ENCODE peak calls at places on chromosomes 16 and 17, in five cellular contexts. R is NB4, B is epithelial cell of prostate, C is SW480, W is breast epithelium. P is an unnamed sample.

GRCh38 chr17:81091774-81092517 is 57.0 kb downstream of the BAIAP2 start:
- DNase-seq in R (no peak), B (no peak), C (no peak), W (no peak), P (no peak)

GRCh38 chr16:83599789-83600462 is 207.9 kb upstream of the HSBP1 start:
- DNase-seq in R (no peak), B (no peak), C (no peak), W (no peak), P (no peak)

GRCh38 chr16:24683250-24683649 is 46.2 kb upstream of the TNRC6A start:
- DNase-seq in R (no peak), B (no peak), C (no peak), W (no peak), P (no peak)

GRCh38 chr16:56317998-56318912 is 107.1 kb downstream of the AMFR start:
- DNase-seq in R (peak), B (peak), C (peak), W (peak), P (peak)

GRCh38 chr17:45753645-45754225 is 30.4 kb upstream of the CRHR1 start:
- DNase-seq in R (no peak), B (no peak), C (no peak), W (no peak), P (no peak)

GRCh38 chr17:44038604-44039007 is 23.8 kb upstream of the TMEM101 start:
- DNase-seq in R (no peak), B (no peak), C (no peak), W (no peak), P (no peak)

GRCh38 chr17:49667854-49668253 is 10.0 kb downstream of the SPOP start:
- DNase-seq in R (no peak), B (no peak), C (no peak), W (no peak), P (no peak)

GRCh38 chr16:8552487-8553221 is 37.7 kb downstream of the TMEM114 start:
- DNase-seq in R (no peak), B (no peak), C (no peak), W (no peak), P (no peak)

GRCh38 chr17:64133546-64134215 is 3.7 kb upstream of the ERN1 start:
- DNase-seq in R (peak), B (no peak), C (peak), W (no peak), P (peak)

GRCh38 chr16:59259074-59259963 is 525.2 kb upstream of the GOT2 start:
- DNase-seq in R (peak), B (no peak), C (peak), W (no peak), P (peak)

GRCh38 chr16:12016166-12016947 is 39.8 kb downstream of the SNX29 start:
- DNase-seq in R (no peak), B (no peak), C (no peak), W (no peak), P (no peak)